ENCODE peak calls at places on chromosomes 11 and 22, in eight cellular contexts. L is prostate gland, K is stomach, D is ascending aorta, T is GM10248, W is cardiac fibroblast, M is mucosa of descending colon, C is pancreas. A is an unnamed sample.

GRCh38 chr11:79922641-79923040 is 481.8 kb upstream of the TENM4 start:
- DNase-seq in L (no peak), K (no peak), D (no peak), T (no peak), W (no peak), M (no peak), C (no peak), A (no peak)

GRCh38 chr22:17489101-17489500 is 74.2 kb upstream of the SLC25A18 start:
- DNase-seq in L (no peak), K (no peak), D (no peak), T (no peak), W (no peak), M (no peak), C (no peak), A (no peak)

GRCh38 chr11:72352859-72353551 is 81.3 kb downstream of the CLPB start:
- DNase-seq in L (peak), K (no peak), D (no peak), T (peak), W (peak), M (no peak), C (no peak), A (peak)

GRCh38 chr11:103928040-103928555 is 108.3 kb upstream of the DDI1 start:
- DNase-seq in L (no peak), K (no peak), D (no peak), T (no peak), W (no peak), M (no peak), C (no peak), A (peak)

GRCh38 chr11:124900464-124900863 is 2.8 kb upstream of the ROBO4 start:
- DNase-seq in L (no peak), K (no peak), D (no peak), T (peak), W (peak), M (no peak), C (no peak), A (peak)

GRCh38 chr11:7540830-7541555 is 27.2 kb downstream of the PPFIBP2 start:
- DNase-seq in L (no peak), K (no peak), D (no peak), T (no peak), W (no peak), M (no peak), C (no peak), A (no peak)

GRCh38 chr11:120867988-120868387 is 155.9 kb upstream of the TBCEL start:
- DNase-seq in L (no peak), K (no peak), D (no peak), T (no peak), W (no peak), M (no peak), C (no peak), A (no peak)

GRCh38 chr22:24805790-24806662 is at the start of gene SGSM1:
- DNase-seq in L (peak), K (peak), D (peak), T (peak), W (peak), M (peak), C (peak), A (peak)

GRCh38 chr22:24580276-24580675 is 12.6 kb downstream of the LRRC75B start:
- DNase-seq in L (no peak), K (no peak), D (no peak), T (no peak), W (peak), M (no peak), C (no peak), A (peak)

GRCh38 chr11:124586247-124586860 is 16.6 kb downstream of the OR8A1 start:
- DNase-seq in L (peak), K (peak), D (no peak), T (peak), W (peak), M (peak), C (peak), A (peak)

GRCh38 chr11:44766972-44767278 is 40.2 kb downstream of the TSPAN18 start:
- DNase-seq in L (no peak), K (no peak), D (no peak), T (no peak), W (peak), M (no peak), C (no peak), A (peak)

GRCh38 chr22:24232725-24233124 is 12.2 kb downstream of the GGT5 start:
- DNase-seq in L (no peak), K (no peak), D (no peak), T (no peak), W (no peak), M (no peak), C (no peak), A (no peak)

GRCh38 chr11:95086116-95086515 is 3.5 kb upstream of the ENDOD1 start:
- DNase-seq in L (no peak), K (no peak), D (no peak), T (no peak), W (no peak), M (no peak), C (no peak), A (no peak)

GRCh38 chr11:61004841-61005240 is 33.4 kb downstream of the CD6 start:
- DNase-seq in L (no peak), K (no peak), D (no peak), T (no peak), W (peak), M (no peak), C (no peak), A (peak)

GRCh38 chr22:43014062-43014875 is 680 bp downstream of the PACSIN2 start:
- DNase-seq in L (peak), K (peak), D (no peak), T (peak), W (peak), M (peak), C (peak), A (no peak)

GRCh38 chr22:16955678-16956210 is 52.3 kb downstream of the GAB4 start:
- DNase-seq in L (no peak), K (no peak), D (no peak), T (no peak), W (no peak), M (no peak), C (no peak), A (no peak)

GRCh38 chr11:19597194-19597593 is 115.4 kb upstream of the NAV2 start:
- DNase-seq in L (no peak), K (no peak), D (no peak), T (no peak), W (peak), M (no peak), C (no peak), A (peak)

GRCh38 chr11:122633219-122633829 is 22.2 kb upstream of the UBASH3B start:
- DNase-seq in L (no peak), K (no peak), D (no peak), T (peak), W (peak), M (no peak), C (no peak), A (peak)

GRCh38 chr11:60786811-60787567 is 1.9 kb downstream of the MS4A10 start:
- DNase-seq in L (no peak), K (peak), D (no peak), T (no peak), W (peak), M (peak), C (peak), A (peak)

GRCh38 chr11:117816151-117816741 is 8.3 kb downstream of the FXYD2 start:
- DNase-seq in L (no peak), K (no peak), D (no peak), T (no peak), W (peak), M (peak), C (peak), A (no peak)

GRCh38 chr22:27378343-27378800 is 423.2 kb downstream of the MN1 start:
- DNase-seq in L (no peak), K (no peak), D (no peak), T (no peak), W (peak), M (no peak), C (no peak), A (peak)

GRCh38 chr11:78926633-78927347 is 352.1 kb upstream of the NARS2 start:
- DNase-seq in L (no peak), K (no peak), D (no peak), T (no peak), W (no peak), M (no peak), C (no peak), A (no peak)

GRCh38 chr11:214083-214482 is 6.6 kb downstream of the RIC8A start:
- DNase-seq in L (no peak), K (peak), D (no peak), T (no peak), W (no peak), M (no peak), C (peak), A (no peak)

GRCh38 chr22:44944891-44945600 is 64.8 kb downstream of the PHF21B start:
- DNase-seq in L (no peak), K (no peak), D (no peak), T (no peak), W (no peak), M (no peak), C (no peak), A (no peak)

GRCh38 chr11:57641426-57641825 is 8.3 kb downstream of the YPEL4 start:
- DNase-seq in L (no peak), K (no peak), D (no peak), T (peak), W (peak), M (no peak), C (no peak), A (peak)

GRCh38 chr22:40237788-40238424 is 60.2 kb downstream of the TNRC6B start:
- DNase-seq in L (no peak), K (no peak), D (no peak), T (peak), W (no peak), M (no peak), C (no peak), A (peak)

GRCh38 chr11:587978-588380 is 11.7 kb downstream of the PHRF1 start:
- DNase-seq in L (no peak), K (no peak), D (peak), T (no peak), W (peak), M (peak), C (no peak), A (peak)

GRCh38 chr11:14029415-14029814 is 66.9 kb downstream of the SPON1 start:
- DNase-seq in L (no peak), K (no peak), D (no peak), T (no peak), W (peak), M (no peak), C (no peak), A (no peak)

GRCh38 chr11:65298131-65298535 is 16.5 kb upstream of the CDC42EP2 start:
- DNase-seq in L (no peak), K (peak), D (no peak), T (no peak), W (peak), M (peak), C (no peak), A (peak)

GRCh38 chr11:61785837-61786402 is 6.5 kb downstream of the TMEM258 start:
- DNase-seq in L (no peak), K (no peak), D (no peak), T (no peak), W (no peak), M (no peak), C (no peak), A (no peak)

GRCh38 chr11:68615657-68616056 is 68.7 kb upstream of the GAL start:
- DNase-seq in L (no peak), K (no peak), D (no peak), T (no peak), W (no peak), M (no peak), C (no peak), A (no peak)

GRCh38 chr22:46132830-46133587 is 17.3 kb upstream of the PPARA start:
- DNase-seq in L (no peak), K (no peak), D (no peak), T (no peak), W (no peak), M (peak), C (no peak), A (no peak)

GRCh38 chr22:46128606-46129005 is 21.7 kb upstream of the PPARA start:
- DNase-seq in L (no peak), K (no peak), D (no peak), T (no peak), W (no peak), M (no peak), C (no peak), A (no peak)

GRCh38 chr22:46133588-46133855 is 16.8 kb upstream of the PPARA start:
- DNase-seq in L (no peak), K (no peak), D (no peak), T (no peak), W (no peak), M (no peak), C (no peak), A (no peak)

GRCh38 chr22:46129390-46130041 is 20.8 kb upstream of the PPARA start:
- DNase-seq in L (no peak), K (no peak), D (no peak), T (no peak), W (no peak), M (peak), C (no peak), A (no peak)

DNA sequence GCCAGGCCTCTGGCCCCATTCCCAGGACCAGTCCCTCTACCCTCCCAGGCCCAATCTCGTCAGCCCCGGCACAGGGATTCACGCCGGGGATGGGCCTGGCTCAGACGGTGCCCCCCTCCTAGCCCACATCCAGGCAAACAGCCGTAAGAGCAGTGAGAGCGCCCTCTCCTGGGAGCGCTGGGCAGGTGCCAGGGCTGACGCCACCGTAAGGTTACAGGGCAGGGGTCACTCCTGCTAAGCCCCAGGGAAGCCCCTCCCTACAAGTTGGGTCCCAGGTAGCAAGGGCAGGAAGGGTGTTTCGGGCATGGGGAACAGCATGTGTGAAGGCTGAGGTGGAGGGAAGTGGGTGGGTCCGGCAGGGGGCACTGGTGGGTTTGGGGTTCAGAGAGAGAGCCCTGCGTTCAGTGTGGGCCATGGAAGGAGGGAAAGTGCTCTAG is 19.2 kb upstream of the PPARA start:
- DNase-seq in L (no peak), K (no peak), D (no peak), T (no peak), W (no peak), M (peak), C (no peak), A (no peak)
- TF ChIP-seq CTCF in L (no peak), K (no peak), D (no peak), T (no peak), W (peak), M (no peak), C (no peak), A (peak)

GRCh38 chr11:2930705-2931415 is 1.6 kb upstream of the PHLDA2 start:
- DNase-seq in L (peak), K (peak), D (no peak), T (peak), W (peak), M (peak), C (peak), A (peak)

GRCh38 chr11:2928605-2929510 is at the start of gene PHLDA2:
- DNase-seq in L (no peak), K (peak), D (no peak), T (peak), W (peak), M (peak), C (peak), A (peak)

GRCh38 chr11:2931416-2931746 is 2.2 kb upstream of the PHLDA2 start:
- DNase-seq in L (no peak), K (no peak), D (no peak), T (no peak), W (no peak), M (no peak), C (no peak), A (no peak)

GRCh38 chr11:2929511-2929879 is 275 bp upstream of the PHLDA2 start:
- DNase-seq in L (peak), K (peak), D (no peak), T (peak), W (peak), M (peak), C (peak), A (peak)

DNA sequence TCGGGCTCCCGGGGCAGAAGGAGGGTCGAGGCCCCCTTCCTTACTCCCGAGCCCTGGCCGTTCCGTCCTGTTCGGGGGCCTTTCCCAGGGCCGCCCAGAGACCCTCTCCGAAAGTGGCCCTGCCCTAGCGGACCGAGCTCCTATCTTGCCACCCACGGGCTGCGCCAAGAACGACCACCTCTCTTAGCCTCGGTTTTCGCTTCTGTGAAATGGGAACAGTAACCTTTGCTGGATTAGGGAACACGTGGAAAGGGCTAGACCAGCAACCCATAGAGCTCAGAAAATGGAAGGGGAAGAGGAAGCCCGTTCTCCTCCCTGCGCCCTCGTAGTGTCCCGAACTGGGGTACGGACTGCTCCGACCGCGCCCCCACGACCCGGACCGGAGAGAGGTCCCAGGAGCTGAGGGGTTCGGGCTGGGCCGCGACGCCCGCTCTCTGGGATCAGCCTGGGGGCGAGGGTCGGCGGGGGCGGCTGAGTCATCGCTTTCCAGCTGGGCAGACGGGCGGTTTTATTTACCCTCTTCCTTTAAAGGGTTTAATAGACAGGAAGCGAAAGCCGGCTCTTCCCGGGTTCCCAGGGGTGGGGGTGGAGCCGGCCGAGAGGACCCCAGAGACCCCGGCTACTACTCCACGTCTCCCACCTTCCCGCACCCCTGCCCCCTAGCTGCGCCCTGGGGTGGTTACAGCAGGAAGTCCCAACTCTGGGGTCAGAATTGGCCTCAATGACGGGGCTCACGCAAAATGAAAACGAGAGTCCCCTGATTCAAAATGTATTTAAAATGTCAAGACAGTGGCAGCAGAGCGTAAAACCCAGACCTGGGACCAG is 872 bp upstream of the PHLDA2 start:
- DNase-seq in L (peak), K (peak), D (no peak), T (peak), W (peak), M (peak), C (peak), A (peak)
- TF ChIP-seq CTCF in L (no peak), K (no peak), D (no peak), T (peak), W (peak), M (no peak), C (no peak), A (peak)

GRCh38 chr22:21631025-21631424 is 1.2 kb upstream of the YDJC start:
- DNase-seq in L (no peak), K (no peak), D (no peak), T (no peak), W (no peak), M (no peak), C (no peak), A (no peak)

GRCh38 chr22:21632237-21632895 is at the start of gene CCDC116:
- DNase-seq in L (no peak), K (peak), D (no peak), T (no peak), W (no peak), M (peak), C (no peak), A (no peak)

GRCh38 chr22:21628386-21629261 is 1.2 kb downstream of the YDJC start:
- DNase-seq in L (no peak), K (no peak), D (no peak), T (no peak), W (no peak), M (peak), C (peak), A (no peak)

GRCh38 chr22:21626735-21627469 is 2.9 kb downstream of the YDJC start:
- DNase-seq in L (no peak), K (no peak), D (no peak), T (no peak), W (no peak), M (no peak), C (no peak), A (no peak)

DNA sequence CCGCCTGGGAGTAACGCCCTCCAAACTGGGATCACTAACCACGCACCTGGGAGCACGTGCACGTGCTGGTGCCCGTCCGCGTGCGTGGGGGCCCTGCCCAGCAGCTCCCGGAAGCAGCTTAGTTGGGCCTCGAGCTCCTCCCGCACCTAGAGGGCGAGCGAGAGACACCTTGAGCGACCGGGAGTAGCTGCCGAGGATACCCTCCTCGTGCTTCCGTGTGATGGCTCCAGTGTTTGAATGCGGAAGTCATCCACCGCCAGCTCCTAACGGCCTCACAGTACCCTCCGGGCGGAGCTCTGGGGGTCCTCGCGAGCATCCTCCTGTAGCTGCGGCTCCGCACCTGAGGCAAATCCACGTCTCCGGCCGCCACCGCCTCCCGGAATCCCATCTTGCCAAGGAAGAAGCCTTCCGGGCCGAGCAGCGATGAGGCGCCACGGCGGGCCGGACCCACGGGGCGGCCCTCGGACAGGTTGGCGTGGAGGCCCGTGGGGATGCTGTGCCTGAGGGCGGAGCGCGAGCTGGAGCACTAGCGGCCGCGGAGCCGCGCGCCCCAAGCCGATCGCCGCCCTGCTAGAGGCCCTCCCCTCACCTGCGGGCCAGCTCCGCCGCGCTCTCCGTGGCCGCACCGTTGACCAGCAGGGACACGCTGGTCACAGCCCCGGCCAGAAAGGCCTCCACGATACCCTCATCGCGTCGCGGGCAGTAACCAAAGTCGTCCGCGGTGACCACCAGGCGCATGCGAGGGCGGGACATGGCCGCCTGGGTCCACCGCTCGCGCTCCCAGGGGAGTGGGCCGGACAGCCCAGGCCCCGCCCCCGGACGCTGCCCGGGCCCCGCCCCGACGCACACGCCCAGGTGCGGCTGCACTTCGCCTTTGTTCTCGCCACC is at the start of gene YDJC:
- DNase-seq in L (peak), K (peak), D (peak), T (peak), W (peak), M (peak), C (peak), A (peak)
- TF ChIP-seq CTCF in L (peak), K (no peak), D (peak), T (peak), W (peak), M (peak), C (peak), A (peak)

DNA sequence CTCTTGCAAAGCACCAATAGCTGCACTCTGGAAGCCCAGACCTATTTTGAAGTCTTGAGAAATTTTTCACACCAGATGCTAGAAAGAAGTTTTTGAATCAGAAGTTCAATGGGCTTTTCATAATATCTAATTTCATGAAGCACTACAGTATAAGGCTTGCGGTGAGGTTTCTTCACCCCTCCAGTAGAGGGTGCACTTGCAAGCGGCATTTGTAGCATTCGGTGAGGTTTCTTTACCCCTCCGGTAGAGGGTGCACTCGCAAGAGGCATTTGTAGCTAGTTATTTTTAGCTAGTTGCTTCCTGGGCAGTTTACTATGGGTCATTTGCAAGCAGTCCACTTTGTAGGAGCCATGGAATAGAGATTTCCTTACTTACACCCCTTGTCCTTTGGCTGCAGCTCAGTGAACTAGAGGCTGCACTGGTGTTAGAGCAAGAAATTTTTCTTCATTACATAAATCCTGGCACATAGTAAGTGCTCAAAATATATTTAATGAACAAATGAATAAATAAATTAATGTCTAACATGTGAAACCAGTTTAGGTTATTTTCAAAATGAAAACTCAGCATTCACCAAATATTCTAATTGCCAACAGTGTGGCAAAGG is 7.8 kb upstream of the NOX4 start:
- DNase-seq in L (no peak), K (no peak), D (no peak), T (no peak), W (no peak), M (no peak), C (no peak), A (no peak)
- TF ChIP-seq CTCF in L (no peak), K (no peak), D (peak), T (no peak), W (peak), M (no peak), C (no peak), A (peak)